ENCODE peak calls at places on chromosomes 6 and 20, in seven cellular contexts. Y is esophagus muscularis mucosa, D is globus pallidus, U is activated T-helper 1 cell treated with Interleukin-2 at 50 U/mL for 16 hours, J is tibial nerve, P is HS-27A, Z is progenitor cell of endocrine pancreas. Q is an unnamed sample.

GRCh38 chr20:61609461-61609860 is 357.4 kb downstream of the CDH4 start:
- DNase-seq in Y (no peak), D (no peak), U (no peak), J (no peak), P (no peak), Z (no peak), Q (no peak)

GRCh38 chr20:17848649-17849048 is 119.9 kb downstream of the SNX5 start:
- DNase-seq in Y (no peak), D (no peak), U (no peak), J (no peak), P (no peak), Z (no peak), Q (no peak)

GRCh38 chr6:146595981-146596731 is 2.6 kb upstream of the ADGB start:
- DNase-seq in Y (no peak), D (peak), U (no peak), J (no peak), P (no peak), Z (no peak), Q (no peak)

GRCh38 chr20:50027611-50028105 is 44.9 kb downstream of the SNAI1 start:
- DNase-seq in Y (no peak), D (peak), U (no peak), J (no peak), P (peak), Z (no peak), Q (no peak)

GRCh38 chr20:34527016-34527415 is 10.8 kb downstream of the DYNLRB1 start:
- DNase-seq in Y (no peak), D (no peak), U (no peak), J (no peak), P (no peak), Z (no peak), Q (no peak)

GRCh38 chr6:113818528-113818927 is 38.6 kb upstream of the MARCKS start:
- DNase-seq in Y (no peak), D (no peak), U (no peak), J (no peak), P (no peak), Z (no peak), Q (no peak)

GRCh38 chr6:162907876-162908481 is 180.2 kb downstream of the PACRG start:
- DNase-seq in Y (no peak), D (no peak), U (no peak), J (no peak), P (no peak), Z (no peak), Q (no peak)

GRCh38 chr6:53803081-53803860 is 8.5 kb downstream of the LRRC1 start:
- DNase-seq in Y (no peak), D (no peak), U (no peak), J (no peak), P (no peak), Z (no peak), Q (no peak)

GRCh38 chr6:12369781-12370262 is 79.7 kb downstream of the EDN1 start:
- DNase-seq in Y (no peak), D (no peak), U (no peak), J (no peak), P (no peak), Z (no peak), Q (no peak)

GRCh38 chr6:12720310-12720709 is 3.7 kb downstream of the PHACTR1 start:
- DNase-seq in Y (no peak), D (no peak), U (no peak), J (no peak), P (no peak), Z (no peak), Q (no peak)

GRCh38 chr20:63060057-63060991 is 53.6 kb upstream of the BHLHE23 start:
- DNase-seq in Y (no peak), D (no peak), U (no peak), J (no peak), P (no peak), Z (no peak), Q (peak)

GRCh38 chr6:124441430-124441829 is 520.8 kb upstream of the RNF217 start:
- DNase-seq in Y (no peak), D (no peak), U (no peak), J (no peak), P (no peak), Z (no peak), Q (no peak)

GRCh38 chr20:63751471-63752271 is 12.1 kb downstream of the SLC2A4RG start:
- DNase-seq in Y (no peak), D (no peak), U (no peak), J (no peak), P (no peak), Z (no peak), Q (no peak)

GRCh38 chr6:28771401-28772267 is 152.2 kb downstream of the TRIM27 start:
- DNase-seq in Y (peak), D (no peak), U (no peak), J (no peak), P (no peak), Z (no peak), Q (no peak)

GRCh38 chr6:153214439-153214838 is 83.4 kb upstream of the RGS17 start:
- DNase-seq in Y (no peak), D (no peak), U (no peak), J (no peak), P (no peak), Z (no peak), Q (no peak)

GRCh38 chr6:44439270-44440045 is 52.0 kb downstream of the CDC5L start:
- DNase-seq in Y (no peak), D (no peak), U (no peak), J (no peak), P (no peak), Z (no peak), Q (no peak)

GRCh38 chr6:2875840-2876207 is 27.3 kb downstream of the SERPINB9 start:
- DNase-seq in Y (peak), D (no peak), U (peak), J (no peak), P (no peak), Z (no peak), Q (no peak)

GRCh38 chr20:32155017-32155965 is 45.8 kb downstream of the TM9SF4 start:
- DNase-seq in Y (peak), D (peak), U (no peak), J (peak), P (peak), Z (no peak), Q (peak)

GRCh38 chr6:15439410-15440022 is 193.6 kb downstream of the JARID2 start:
- DNase-seq in Y (no peak), D (no peak), U (no peak), J (no peak), P (no peak), Z (no peak), Q (peak)

GRCh38 chr6:112501705-112502104 is 154.6 kb downstream of the RFPL4B start:
- DNase-seq in Y (no peak), D (peak), U (no peak), J (no peak), P (no peak), Z (no peak), Q (peak)

GRCh38 chr6:130033999-130034814 is 15.8 kb downstream of the L3MBTL3 start:
- DNase-seq in Y (no peak), D (no peak), U (no peak), J (no peak), P (no peak), Z (no peak), Q (no peak)

GRCh38 chr6:33217681-33218080 is 9.4 kb downstream of the RING1 start:
- DNase-seq in Y (no peak), D (no peak), U (no peak), J (no peak), P (no peak), Z (no peak), Q (no peak)

GRCh38 chr6:36349240-36349639 is 12.6 kb upstream of the BNIP5 start:
- DNase-seq in Y (no peak), D (no peak), U (no peak), J (no peak), P (no peak), Z (no peak), Q (no peak)

GRCh38 chr20:10660661-10661060 is 13.1 kb downstream of the JAG1 start:
- DNase-seq in Y (no peak), D (no peak), U (no peak), J (no peak), P (no peak), Z (no peak), Q (no peak)

GRCh38 chr6:126444874-126445273 is 105.0 kb downstream of the CENPW start:
- DNase-seq in Y (no peak), D (no peak), U (no peak), J (no peak), P (no peak), Z (no peak), Q (no peak)

GRCh38 chr6:131379951-131380350 is 193.1 kb upstream of the ARG1 start:
- DNase-seq in Y (no peak), D (no peak), U (no peak), J (no peak), P (peak), Z (no peak), Q (no peak)

GRCh38 chr6:41939848-41940758 is 1.5 kb downstream of the CCND3 start:
- DNase-seq in Y (no peak), D (no peak), U (no peak), J (no peak), P (no peak), Z (peak), Q (no peak)

GRCh38 chr6:78701407-78701806 is 165.9 kb upstream of the IRAK1BP1 start:
- DNase-seq in Y (no peak), D (no peak), U (no peak), J (no peak), P (peak), Z (no peak), Q (no peak)